ENCODE peak calls at places on chromosomes 4 and X, in four cellular contexts. Y is sigmoid colon; G is CD4-positive, alpha-beta T cell; B is foreskin keratinocyte. L is an unnamed sample.

GRCh38 chr4:26719954-26720552 is 136.2 kb downstream of the TBC1D19 start:
- DNase-seq in Y (no peak), B (no peak), G (no peak), L (no peak)

GRCh38 chr4:152340818-152341217 is 195.1 kb downstream of the FBXW7 start:
- DNase-seq in Y (no peak), G (no peak), B (no peak), L (no peak)

GRCh38 chr4:20020049-20020448 is 231.7 kb upstream of the SLIT2 start:
- DNase-seq in B (peak), Y (no peak), G (no peak), L (no peak)

GRCh38 chr4:42649870-42650269 is 7.0 kb downstream of the ATP8A1 start:
- DNase-seq in Y (no peak), G (no peak), B (no peak), L (no peak)

GRCh38 chr4:11889099-11889498 is 460.4 kb upstream of the HS3ST1 start:
- DNase-seq in G (no peak), B (no peak), Y (no peak), L (no peak)

GRCh38 chr4:165922747-165923146 is 49.7 kb downstream of the TLL1 start:
- DNase-seq in B (no peak), G (no peak), Y (no peak), L (no peak)

GRCh38 chr4:32342054-32342453 is 1621.9 kb downstream of the PCDH7 start:
- DNase-seq in G (no peak), B (no peak), Y (no peak), L (no peak)

GRCh38 chr4:154506253-154506652 is 14.7 kb upstream of the DCHS2 start:
- DNase-seq in Y (no peak), G (no peak), B (peak), L (no peak)

GRCh38 chr4:825969-826330 is at the start of gene CPLX1:
- DNase-seq in B (no peak), G (no peak), Y (no peak), L (no peak)

DNA sequence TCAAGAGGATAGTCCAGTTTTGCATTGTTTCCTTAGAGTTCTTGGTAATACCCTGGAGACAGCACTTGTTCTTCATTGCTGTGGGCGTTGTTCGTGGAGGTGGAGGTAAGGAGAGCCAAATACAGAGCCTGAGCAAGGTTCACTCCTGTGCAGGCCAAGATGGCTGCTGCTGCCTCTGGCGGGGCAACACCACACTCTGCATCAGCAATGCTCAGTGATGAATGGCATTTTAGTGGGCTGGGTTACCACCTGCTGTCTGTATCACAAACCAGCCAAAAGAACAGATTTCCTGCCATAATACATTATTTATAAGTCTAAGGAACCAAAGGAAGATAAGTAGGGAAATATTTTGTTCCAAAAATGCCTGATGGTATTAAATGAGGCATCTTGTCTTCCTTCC is 61.6 kb upstream of the LIMCH1 start:
- DNase-seq in B (no peak), Y (no peak), G (no peak), L (no peak)
- TF ChIP-seq CTCF in B (no peak), Y (no peak), G (no peak), L (no peak)

DNA sequence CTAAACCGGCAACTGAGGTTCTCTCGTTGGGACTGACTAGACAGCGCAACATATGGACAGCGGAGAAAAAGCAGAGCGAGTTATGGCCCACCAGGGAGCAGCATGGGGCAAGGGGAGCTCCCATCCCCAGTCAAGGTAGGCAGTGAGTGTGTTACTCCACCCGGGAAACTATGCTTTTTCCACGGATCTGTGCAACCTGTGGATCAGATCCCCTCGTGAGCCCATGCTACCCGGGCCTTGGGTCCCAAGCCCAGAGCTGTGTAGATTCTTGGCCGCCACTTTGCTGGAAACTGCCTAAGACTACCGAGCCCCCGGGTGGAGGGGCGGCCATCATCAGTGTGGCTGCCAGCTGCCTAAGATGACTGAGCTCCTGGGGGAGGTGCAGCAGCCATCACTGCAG is 140.9 kb downstream of the PAPSS1 start:
- DNase-seq in Y (no peak), B (no peak), G (no peak), L (no peak)
- TF ChIP-seq CTCF in Y (no peak), B (no peak), G (no peak), L (no peak)

GRCh38 chr4:167415461-167415860 is 181.2 kb upstream of the SPOCK3 start:
- DNase-seq in B (no peak), G (no peak), Y (no peak), L (no peak)

GRCh38 chr4:167424338-167425256 is 190.3 kb upstream of the SPOCK3 start:
- DNase-seq in Y (no peak), G (no peak), B (no peak), L (no peak)

GRCh38 chr4:167419468-167420133 is 185.3 kb upstream of the SPOCK3 start:
- DNase-seq in B (peak), G (no peak), Y (no peak), L (no peak)
- TF ChIP-seq CTCF in B (no peak), G (no peak), Y (no peak), L (no peak)

GRCh38 chr4:13860126-13860525 is 232.6 kb upstream of the BOD1L1 start:
- DNase-seq in B (no peak), Y (no peak), G (no peak), L (no peak)
- TF ChIP-seq CTCF in B (no peak), Y (no peak), G (no peak), L (no peak)

DNA sequence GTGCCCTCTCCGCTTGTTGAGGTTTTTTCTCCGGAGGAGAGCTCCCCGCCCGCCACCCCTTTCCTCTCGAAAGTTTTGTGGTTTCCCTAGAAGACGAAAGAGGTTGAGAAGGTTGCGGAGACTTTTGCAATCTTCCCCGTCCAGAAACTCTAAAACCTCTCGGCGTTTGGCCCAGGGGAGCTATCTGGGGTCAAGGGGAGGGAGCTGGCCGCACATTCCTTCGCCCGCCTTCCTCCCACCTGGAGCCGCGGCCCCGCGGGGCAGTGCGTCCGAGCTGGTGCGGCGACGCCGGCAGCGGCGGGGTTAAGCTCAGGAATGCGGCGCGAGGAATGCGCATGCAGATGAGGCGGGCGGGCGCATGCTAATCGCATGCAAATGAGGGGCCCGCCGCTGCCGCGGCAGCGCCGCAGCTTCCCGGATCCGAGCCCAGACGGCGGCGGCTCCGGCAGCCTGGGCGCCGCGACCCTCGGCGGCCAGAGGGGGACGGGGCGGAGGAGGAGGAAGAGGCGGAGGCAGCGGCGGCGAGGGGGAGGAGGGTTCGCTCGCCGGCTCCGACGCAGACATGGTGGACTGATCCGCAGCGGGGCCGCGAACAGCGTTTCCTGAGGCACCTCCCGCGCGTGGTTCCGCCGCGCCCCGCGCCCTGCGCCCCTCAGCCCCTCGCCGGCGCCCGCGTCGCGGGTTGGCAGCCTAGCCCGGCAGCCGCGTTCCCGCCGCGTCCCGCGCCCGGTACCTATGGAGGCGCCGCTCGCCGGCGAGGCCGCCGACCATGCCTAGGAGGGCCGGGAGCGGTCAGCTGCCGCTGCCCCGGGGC is at the start of gene WWC2:
- DNase-seq in G (peak), Y (peak), B (peak), L (peak)
- TF ChIP-seq CTCF in G (no peak), Y (no peak), B (no peak), L (no peak)

GRCh38 chrX:43862434-43862833 is 19.8 kb downstream of the MAOB start:
- DNase-seq in G (no peak), Y (no peak), B (no peak), L (no peak)
- TF ChIP-seq CTCF in G (no peak), Y (no peak), B (no peak), L (no peak)

GRCh38 chr4:161254375-161254774 is 909.4 kb downstream of the FSTL5 start:
- DNase-seq in G (no peak), B (no peak), Y (no peak), L (no peak)

GRCh38 chr4:161248880-161249279 is 914.9 kb downstream of the FSTL5 start:
- DNase-seq in G (no peak), B (no peak), Y (no peak), L (no peak)

GRCh38 chr4:161256172-161256571 is 907.6 kb downstream of the FSTL5 start:
- DNase-seq in G (no peak), B (peak), Y (no peak), L (no peak)

GRCh38 chr4:161249779-161250440 is 913.9 kb downstream of the FSTL5 start:
- DNase-seq in Y (no peak), B (no peak), G (no peak), L (no peak)

DNA sequence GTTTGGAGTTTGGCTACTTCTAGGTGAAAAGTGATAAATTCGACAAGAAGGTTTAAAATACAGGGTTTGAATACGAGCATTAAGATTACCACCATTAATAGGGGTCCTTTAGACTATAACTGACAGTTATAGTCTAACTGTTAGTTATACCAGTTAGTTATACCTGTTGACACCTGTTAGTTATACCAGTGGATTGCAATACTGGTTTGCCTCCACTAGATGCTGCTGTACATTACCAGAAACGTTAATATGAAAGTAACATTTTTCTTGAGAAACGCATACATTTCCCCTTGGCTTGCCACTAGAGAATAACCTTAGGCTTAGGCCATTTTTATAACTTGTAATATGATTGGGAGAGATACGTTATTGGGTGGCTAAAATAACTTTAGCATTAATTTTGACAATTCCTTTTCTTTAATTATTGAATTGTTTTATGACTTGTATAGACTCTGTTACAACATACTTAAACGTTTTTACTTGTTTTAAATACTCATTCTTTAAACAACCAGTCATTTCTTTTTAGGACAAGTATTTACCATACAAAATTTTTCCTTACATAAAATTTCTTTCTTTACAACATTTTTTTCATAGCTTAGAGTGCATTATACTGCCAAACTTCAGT is 911.2 kb downstream of the FSTL5 start:
- DNase-seq in B (peak), Y (no peak), G (no peak), L (no peak)
- TF ChIP-seq CTCF in B (peak), Y (no peak), G (peak), L (no peak)

GRCh38 chrX:57932266-57932665 is 22.0 kb upstream of the ZXDA start:
- DNase-seq in B (no peak), Y (no peak), G (no peak), L (no peak)

GRCh38 chrX:57933321-57933720 is 23.1 kb upstream of the ZXDA start:
- DNase-seq in B (no peak), G (no peak), Y (no peak), L (no peak)

GRCh38 chrX:57930051-57930450 is 19.8 kb upstream of the ZXDA start:
- DNase-seq in Y (no peak), G (no peak), B (no peak), L (no peak)

GRCh38 chrX:57925806-57926205 is 15.5 kb upstream of the ZXDA start:
- DNase-seq in B (no peak), G (no peak), Y (no peak), L (no peak)

GRCh38 chrX:57929373-57929772 is 19.1 kb upstream of the ZXDA start:
- DNase-seq in Y (no peak), G (no peak), B (no peak), L (no peak)
- TF ChIP-seq CTCF in Y (no peak), G (peak), B (peak), L (no peak)

L was measured in omental fat pad.